ENCODE peak calls at places on chromosome 14, in nine cellular contexts. F, K, P, V, T, O, E, M and U are unnamed samples.

GRCh38 chr14:104603623-104604401 is 760 bp downstream of the TMEM179 start:
- DNase-seq in F (no peak), K (no peak), P (no peak), V (no peak), T (no peak), O (no peak), E (no peak), M (no peak), U (peak)

GRCh38 chr14:60025586-60025985 is 66.1 kb upstream of the PCNX4 start:
- DNase-seq in F (no peak), K (no peak), P (no peak), V (no peak), T (no peak), O (no peak), E (no peak), M (no peak), U (no peak)

GRCh38 chr14:32478027-32478426 is 148.9 kb downstream of the AKAP6 start:
- DNase-seq in F (no peak), K (no peak), P (no peak), V (no peak), T (no peak), O (no peak), E (no peak), M (peak), U (no peak)

GRCh38 chr14:39175445-39176262 is 600 bp downstream of the PNN start:
- DNase-seq in F (peak), K (peak), P (no peak), V (no peak), T (no peak), O (peak), E (peak), M (peak), U (peak)

GRCh38 chr14:75866981-75867380 is 114.8 kb downstream of the TGFB3 start:
- DNase-seq in F (no peak), K (no peak), P (no peak), V (no peak), T (no peak), O (no peak), E (no peak), M (no peak), U (no peak)

GRCh38 chr14:32980887-32981501 is 42.3 kb downstream of the NPAS3 start:
- DNase-seq in F (no peak), K (no peak), P (no peak), V (no peak), T (no peak), O (no peak), E (no peak), M (no peak), U (no peak)

GRCh38 chr14:104138098-104138890 is at the start of gene KIF26A:
- DNase-seq in F (no peak), K (peak), P (peak), V (peak), T (no peak), O (no peak), E (no peak), M (no peak), U (peak)

GRCh38 chr14:53023325-53023724 is 72.5 kb upstream of the FERMT2 start:
- DNase-seq in F (no peak), K (no peak), P (no peak), V (no peak), T (no peak), O (no peak), E (no peak), M (no peak), U (no peak)

GRCh38 chr14:90539996-90540395 is 143.2 kb downstream of the CALM1 start:
- DNase-seq in F (no peak), K (no peak), P (peak), V (no peak), T (no peak), O (no peak), E (no peak), M (no peak), U (no peak)

GRCh38 chr14:23430016-23430732 is 5.3 kb downstream of the MYH7 start:
- DNase-seq in F (no peak), K (no peak), P (no peak), V (no peak), T (no peak), O (no peak), E (no peak), M (no peak), U (no peak)

GRCh38 chr14:23864856-23865255 is 88.7 kb upstream of the DHRS4 start:
- DNase-seq in F (no peak), K (no peak), P (no peak), V (no peak), T (no peak), O (no peak), E (no peak), M (no peak), U (no peak)

GRCh38 chr14:95770777-95771176 is 56.9 kb upstream of the TCL1A start:
- DNase-seq in F (no peak), K (no peak), P (no peak), V (no peak), T (no peak), O (no peak), E (no peak), M (peak), U (no peak)

GRCh38 chr14:92679246-92679645 is 69.2 kb downstream of the LGMN start:
- DNase-seq in F (no peak), K (no peak), P (peak), V (no peak), T (no peak), O (no peak), E (no peak), M (no peak), U (no peak)

GRCh38 chr14:68606644-68607043 is 186.2 kb downstream of the ZFP36L1 start:
- DNase-seq in F (no peak), K (no peak), P (no peak), V (no peak), T (no peak), O (no peak), E (no peak), M (no peak), U (no peak)

GRCh38 chr14:68609012-68609411 is 183.9 kb downstream of the ZFP36L1 start:
- DNase-seq in F (no peak), K (no peak), P (no peak), V (no peak), T (no peak), O (no peak), E (no peak), M (no peak), U (no peak)

GRCh38 chr14:68607081-68607851 is 185.6 kb downstream of the ZFP36L1 start:
- DNase-seq in F (no peak), K (peak), P (no peak), V (no peak), T (peak), O (no peak), E (peak), M (peak), U (no peak)

GRCh38 chr14:68608235-68608962 is 184.5 kb downstream of the ZFP36L1 start:
- DNase-seq in F (no peak), K (no peak), P (no peak), V (no peak), T (no peak), O (no peak), E (no peak), M (no peak), U (no peak)

GRCh38 chr14:68607852-68608232 is 185.0 kb downstream of the ZFP36L1 start:
- DNase-seq in F (no peak), K (no peak), P (no peak), V (no peak), T (no peak), O (no peak), E (no peak), M (no peak), U (no peak)
- H3K9ac ChIP-seq in F (no peak), K (no peak), P (no peak), V (no peak), T (no peak), O (no peak), E (peak), M (no peak), U (no peak)

GRCh38 chr14:99270491-99271287 is 1.3 kb downstream of the BCL11B start:
- DNase-seq in F (no peak), K (peak), P (peak), V (no peak), T (no peak), O (no peak), E (no peak), M (peak), U (peak)
- H3K9ac ChIP-seq in F (no peak), K (no peak), P (no peak), V (peak), T (no peak), O (no peak), E (no peak), M (no peak), U (no peak)

GRCh38 chr14:72462041-72462440 is 431.9 kb downstream of the DPF3 start:
- DNase-seq in F (no peak), K (no peak), P (no peak), V (no peak), T (no peak), O (no peak), E (no peak), M (no peak), U (no peak)
- H3K9ac ChIP-seq in F (no peak), K (no peak), P (no peak), V (no peak), T (no peak), O (no peak), E (no peak), M (no peak), U (no peak)

DNA sequence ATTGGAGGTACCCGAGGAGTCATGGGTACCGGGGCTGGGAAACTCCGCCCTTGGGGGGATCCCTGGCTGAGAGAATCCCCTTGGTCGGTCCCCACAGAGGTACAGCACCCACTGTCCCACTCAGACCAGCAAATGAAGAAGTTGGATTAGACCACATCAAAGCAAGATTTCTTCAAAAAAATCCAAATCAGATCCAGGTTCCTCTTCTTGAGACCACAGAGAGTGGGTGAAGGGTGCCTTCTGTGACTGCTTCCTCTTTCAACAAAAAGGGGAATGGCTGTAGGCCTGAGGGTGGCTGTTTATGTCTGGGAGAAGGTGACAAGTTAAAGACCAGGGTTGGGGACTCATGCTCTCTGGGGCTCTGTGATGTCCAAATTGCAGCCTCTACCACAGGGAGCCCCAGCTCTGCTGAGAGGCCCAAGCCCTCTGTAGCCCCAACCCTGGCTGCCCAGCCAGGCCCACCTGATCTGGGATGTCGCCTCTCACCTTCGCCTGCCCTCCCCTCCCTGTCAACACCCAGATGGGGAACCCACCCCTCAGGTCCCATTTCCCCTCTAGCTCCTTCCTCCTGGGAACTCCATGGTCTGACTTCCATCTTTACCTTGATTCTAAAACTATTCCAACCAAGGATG is 50.9 kb downstream of the ZFP36L1 start:
- DNase-seq in F (peak), K (no peak), P (no peak), V (no peak), T (no peak), O (no peak), E (no peak), M (no peak), U (no peak)
- H3K9ac ChIP-seq in F (no peak), K (no peak), P (no peak), V (no peak), T (no peak), O (no peak), E (no peak), M (no peak), U (no peak)

DNA sequence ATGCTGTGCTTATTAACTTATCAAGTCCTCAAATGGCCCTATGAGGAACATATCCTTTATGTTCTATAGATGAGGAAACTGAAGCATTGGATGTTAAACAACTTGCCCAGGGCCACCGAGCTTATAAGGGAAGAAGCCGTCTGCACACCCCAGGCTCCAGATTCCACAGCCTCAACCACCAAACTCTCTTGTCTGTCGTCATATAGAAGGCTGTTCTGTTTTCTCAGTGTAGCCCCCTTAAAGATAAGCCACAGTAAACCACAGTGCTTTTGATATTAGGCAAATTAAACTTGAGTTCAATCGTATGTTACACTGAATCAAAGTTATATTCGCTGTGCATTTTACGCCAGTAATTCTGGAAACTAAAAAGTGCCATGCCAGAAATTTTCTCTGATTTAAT is 116.7 kb downstream of the PRKCH start:
- DNase-seq in F (no peak), K (no peak), P (no peak), V (no peak), T (no peak), O (no peak), E (no peak), M (no peak), U (no peak)
- H3K9ac ChIP-seq in F (no peak), K (no peak), P (no peak), V (no peak), T (no peak), O (no peak), E (no peak), M (no peak), U (no peak)